ENCODE peak calls at places on chromosomes 11 and 22, in four cellular contexts. F, W, P and O are unnamed samples.

GRCh38 chr22:24186352-24186740 is 5.1 kb downstream of the SUSD2 start:
- DNase-seq in P (no peak), F (no peak), W (no peak), O (no peak)

GRCh38 chr11:65452806-65453490 is 30.4 kb downstream of the NEAT1 start:
- DNase-seq in P (no peak), W (peak), F (no peak), O (peak)

GRCh38 chr11:107017433-107018227 is 646 bp downstream of the GUCY1A2 start:
- DNase-seq in F (peak), P (no peak), W (no peak), O (peak)

GRCh38 chr11:116093065-116093464 is 588.9 kb upstream of the CADM1 start:
- DNase-seq in F (no peak), W (no peak), P (no peak), O (no peak)

GRCh38 chr11:35174666-35175065 is 35.7 kb downstream of the CD44 start:
- DNase-seq in F (no peak), P (no peak), W (no peak), O (no peak)

GRCh38 chr11:68652683-68653156 is 31.6 kb upstream of the GAL start:
- DNase-seq in F (no peak), P (no peak), W (no peak), O (no peak)

GRCh38 chr11:61891331-61892084 is at the start of gene FADS3:
- DNase-seq in P (peak), F (peak), W (peak), O (peak)

GRCh38 chr11:125398994-125399638 is 96.9 kb downstream of the FEZ1 start:
- DNase-seq in P (no peak), F (no peak), W (no peak), O (no peak)

GRCh38 chr11:2377511-2378443 is 667 bp downstream of the CD81 start:
- DNase-seq in P (peak), W (no peak), F (peak), O (peak)

GRCh38 chr22:43185860-43186261 is 1.1 kb downstream of the TTLL12 start:
- DNase-seq in P (no peak), F (peak), W (peak), O (peak)

GRCh38 chr22:35539910-35540599 is 576 bp upstream of the RASD2 start:
- DNase-seq in F (peak), W (no peak), P (peak), O (no peak)

GRCh38 chr11:1668911-1669473 is 28.0 kb upstream of the KRTAP5-6 start:
- DNase-seq in P (no peak), W (no peak), F (no peak), O (no peak)

GRCh38 chr22:44329179-44329796 is 16.5 kb upstream of the SHISAL1 start:
- DNase-seq in F (no peak), P (no peak), W (peak), O (no peak)

GRCh38 chr22:44325718-44326548 is 13.2 kb upstream of the SHISAL1 start:
- DNase-seq in W (peak), P (no peak), F (no peak), O (peak)

GRCh38 chr22:44328326-44328725 is 15.6 kb upstream of the SHISAL1 start:
- DNase-seq in W (no peak), F (no peak), P (no peak), O (no peak)

GRCh38 chr22:44328762-44329161 is 16.0 kb upstream of the SHISAL1 start:
- DNase-seq in F (no peak), W (no peak), P (no peak), O (no peak)

DNA sequence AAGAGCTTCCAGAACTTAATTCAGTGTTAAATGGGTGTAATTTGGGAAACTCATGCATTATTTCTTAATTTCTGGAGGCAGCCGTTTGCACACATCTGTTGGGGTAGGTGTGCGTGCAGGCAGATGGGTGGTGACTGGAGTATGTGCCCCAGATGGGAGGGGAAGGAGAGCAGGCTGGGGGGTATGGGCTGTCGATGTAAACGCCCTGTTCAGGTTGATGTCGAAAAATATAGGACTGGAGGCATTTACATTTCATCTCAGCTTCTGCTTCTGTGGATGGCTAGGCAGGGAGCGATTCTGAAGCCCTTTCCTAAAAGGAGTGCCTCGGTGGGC is 13.8 kb upstream of the SHISAL1 start:
- DNase-seq in P (no peak), W (no peak), F (no peak), O (no peak)
- H3K4me3 ChIP-seq in P (peak), W (no peak), F (peak), O (peak)

GRCh38 chr11:12044799-12045198 is 36.4 kb upstream of the DKK3 start:
- DNase-seq in W (no peak), F (no peak), P (no peak), O (no peak)

GRCh38 chr11:12045914-12046635 is 37.6 kb upstream of the DKK3 start:
- DNase-seq in P (no peak), W (peak), F (no peak), O (no peak)

GRCh38 chr11:12043221-12043620 is 34.8 kb upstream of the DKK3 start:
- DNase-seq in F (no peak), W (no peak), P (no peak), O (no peak)

GRCh38 chr11:12042215-12042676 is 33.8 kb upstream of the DKK3 start:
- DNase-seq in F (no peak), W (peak), P (no peak), O (peak)

DNA sequence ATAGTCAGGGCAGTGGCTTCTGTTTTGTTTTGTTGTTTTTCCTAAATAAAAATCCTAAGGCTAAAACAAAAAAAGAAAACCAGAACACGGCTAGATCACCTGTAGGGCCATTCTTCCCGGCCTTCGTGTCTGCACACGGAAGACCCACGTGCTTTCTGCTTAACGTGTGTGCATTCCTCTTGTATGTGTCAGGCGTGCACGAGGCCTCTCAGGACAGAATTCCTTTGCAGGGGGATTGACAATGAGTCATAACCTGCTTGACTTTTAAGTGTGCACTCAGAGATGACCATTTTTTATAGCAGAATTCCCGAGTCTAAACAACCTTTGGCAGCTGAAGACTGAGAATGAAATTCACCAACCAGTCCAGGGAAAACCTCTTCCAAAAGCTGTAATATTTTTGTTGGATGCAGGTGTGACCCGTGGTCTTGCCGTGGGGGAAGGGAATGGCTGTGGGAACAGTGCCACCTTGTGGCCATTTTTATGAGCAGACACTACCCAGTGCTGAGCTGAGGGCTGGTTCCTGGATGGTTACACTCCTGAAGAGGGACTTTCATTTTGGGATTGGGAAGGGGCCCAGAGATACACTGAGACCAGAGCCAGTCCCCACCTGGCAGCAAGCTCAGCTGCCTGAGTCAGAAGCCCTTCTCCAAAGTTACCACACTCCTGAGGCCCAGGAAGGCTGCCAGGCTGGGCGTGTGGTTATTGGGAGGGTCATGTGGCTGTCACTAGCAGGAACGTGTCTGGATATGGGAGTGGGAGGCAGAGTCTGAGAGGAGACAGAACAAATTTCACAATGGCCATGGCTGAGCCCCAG is 35.7 kb upstream of the DKK3 start:
- DNase-seq in P (peak), W (peak), F (peak), O (peak)
- H3K4me3 ChIP-seq in P (no peak), W (no peak), F (no peak), O (peak)

GRCh38 chr11:113168358-113168757 is 146.0 kb upstream of the TTC12 start:
- DNase-seq in P (no peak), W (no peak), F (no peak), O (no peak)
- H3K4me3 ChIP-seq in P (no peak), W (no peak), F (no peak), O (no peak)

DNA sequence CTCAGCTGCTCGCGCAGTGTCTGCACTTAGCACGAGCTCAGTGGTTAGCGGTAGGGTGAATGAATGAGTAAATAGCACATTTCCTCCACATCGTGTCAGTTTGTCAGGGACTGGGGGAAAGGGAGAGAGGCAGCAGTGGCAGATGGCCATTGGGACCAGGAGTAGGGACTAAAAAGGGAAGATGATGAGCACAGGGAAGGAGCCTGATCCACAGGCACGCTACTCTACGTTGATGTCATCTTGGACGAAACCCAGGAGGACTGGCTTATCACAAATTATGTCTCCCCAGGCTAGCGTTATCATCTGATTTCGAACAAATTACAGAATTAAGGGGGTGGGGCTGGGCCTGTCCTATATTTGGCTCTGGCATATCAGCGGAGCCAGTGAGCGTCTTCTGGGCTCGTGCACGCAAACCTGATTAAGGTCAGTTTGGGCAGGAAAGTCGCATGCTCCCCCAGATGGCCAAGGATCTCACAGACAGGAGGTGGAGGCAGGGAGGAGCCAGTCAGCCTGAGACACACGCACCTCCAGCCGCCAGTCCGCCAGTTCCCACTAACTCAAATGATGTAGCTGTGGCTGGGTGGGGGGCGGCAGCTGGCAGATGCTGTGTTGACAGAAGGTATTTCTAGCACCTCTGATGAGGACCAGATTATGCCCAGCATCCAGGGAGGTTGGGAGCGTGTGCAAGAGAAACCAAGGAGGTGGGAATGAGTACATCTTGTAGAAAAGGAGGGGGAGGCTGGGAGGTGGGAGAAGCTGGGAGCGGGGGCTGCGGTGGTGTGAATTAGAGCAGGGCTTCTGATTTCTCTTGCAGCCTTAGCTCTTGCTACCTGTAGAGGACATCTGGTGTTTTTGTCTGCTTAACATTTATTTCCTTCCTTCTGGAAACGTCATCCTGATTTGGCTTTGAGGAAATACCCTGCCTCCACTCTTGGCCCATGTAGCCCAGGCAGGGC is 97.3 kb upstream of the PRDM11 start:
- DNase-seq in P (no peak), W (no peak), F (no peak), O (no peak)
- H3K4me3 ChIP-seq in P (no peak), W (no peak), F (no peak), O (no peak)